ENCODE peak calls at places on chromosomes 12 and 14, in eight cellular contexts. R, A, L, I, D, H, F and Z are unnamed samples.

GRCh38 chr12:132477009-132477702 is 12.8 kb upstream of the FBRSL1 start:
- DNase-seq in R (no peak), I (peak; percentile 64), F (no peak), H (no peak), A (peak; percentile 52), L (peak; percentile 82), D (no peak), Z (no peak)

GRCh38 chr12:64051057-64051456 is 171.0 kb downstream of the KICS2 start:
- DNase-seq in H (no peak), F (no peak), I (no peak), R (no peak), A (no peak), D (no peak), L (no peak), Z (no peak)

GRCh38 chr14:74604157-74604556 is 7.9 kb downstream of the LTBP2 start:
- DNase-seq in H (no peak), F (no peak), D (no peak), A (no peak), I (no peak), R (no peak), L (no peak), Z (no peak)

GRCh38 chr12:27970981-27971489 is 1.5 kb downstream of the PTHLH start:
- DNase-seq in I (no peak), F (peak; percentile 34), R (no peak), A (no peak), D (no peak), L (no peak), H (no peak), Z (no peak)

GRCh38 chr14:54711312-54711711 is 144.4 kb downstream of the SAMD4A start:
- DNase-seq in I (no peak), R (no peak), F (no peak), H (no peak), A (no peak), L (no peak), D (no peak), Z (no peak)

GRCh38 chr12:58378038-58378437 is 436.7 kb downstream of the ATP23 start:
- DNase-seq in F (peak; percentile 87), R (no peak), L (no peak), H (no peak), A (no peak), I (no peak), D (no peak), Z (no peak)

GRCh38 chr14:44657688-44658388 is 150.8 kb upstream of the FSCB start:
- DNase-seq in L (no peak), A (no peak), I (no peak), H (no peak), D (no peak), R (no peak), F (peak; percentile 67), Z (no peak)

GRCh38 chr12:66345212-66345611 is 42.9 kb downstream of the HELB start:
- DNase-seq in D (no peak), L (no peak), F (no peak), I (no peak), H (no peak), A (no peak), R (no peak), Z (no peak)

GRCh38 chr12:47442310-47442709 is 263.5 kb downstream of the RPAP3 start:
- DNase-seq in A (no peak), F (no peak), I (no peak), R (no peak), D (no peak), L (no peak), H (no peak), Z (no peak)

GRCh38 chr14:100476012-100476822 is 111.0 kb downstream of the BEGAIN start:
- DNase-seq in A (no peak), F (peak; percentile 51), D (peak; percentile 66), L (no peak), H (peak; percentile 71), R (peak; percentile 76), I (no peak), Z (no peak)

GRCh38 chr12:65232490-65233077 is 45.9 kb upstream of the MSRB3 start:
- DNase-seq in F (peak; percentile 53), I (no peak), A (peak; percentile 8), H (no peak), R (peak; percentile 9), D (no peak), L (no peak), Z (no peak)

GRCh38 chr12:57479376-57480115 is at the start of gene ARHGAP9:
- DNase-seq in R (no peak), D (peak; percentile 82), I (no peak), A (peak; percentile 65), F (no peak), H (no peak), L (peak; percentile 34), Z (no peak)

GRCh38 chr12:108837239-108837638 is 20.1 kb downstream of the SSH1 start:
- DNase-seq in L (no peak), R (no peak), A (no peak), D (no peak), F (no peak), I (no peak), H (no peak), Z (no peak)

GRCh38 chr14:105840266-105841021 is 314.1 kb downstream of the TMEM121 start:
- DNase-seq in D (no peak), R (no peak), I (peak; percentile 47), A (no peak), F (no peak), L (no peak), H (no peak), Z (no peak)

GRCh38 chr12:15289192-15289591 is 33.1 kb upstream of the PTPRO start:
- DNase-seq in D (no peak), R (no peak), F (no peak), I (no peak), H (no peak), A (no peak), L (peak; percentile 17), Z (no peak)

GRCh38 chr12:68675098-68675842 is 11.5 kb upstream of the NUP107 start:
- DNase-seq in R (no peak), L (no peak), D (peak; percentile 90), H (no peak), A (no peak), F (no peak), I (peak; percentile 76), Z (no peak)

GRCh38 chr12:65430571-65431306 is 152.3 kb downstream of the MSRB3 start:
- DNase-seq in F (peak; percentile 84), R (no peak), I (no peak), L (no peak), D (no peak), H (peak; percentile 26), A (no peak), Z (no peak)

GRCh38 chr12:131355688-131356245 is 355.1 kb upstream of the SFSWAP start:
- DNase-seq in I (no peak), L (no peak), H (no peak), A (no peak), D (no peak), R (no peak), F (no peak), Z (no peak)

DNA sequence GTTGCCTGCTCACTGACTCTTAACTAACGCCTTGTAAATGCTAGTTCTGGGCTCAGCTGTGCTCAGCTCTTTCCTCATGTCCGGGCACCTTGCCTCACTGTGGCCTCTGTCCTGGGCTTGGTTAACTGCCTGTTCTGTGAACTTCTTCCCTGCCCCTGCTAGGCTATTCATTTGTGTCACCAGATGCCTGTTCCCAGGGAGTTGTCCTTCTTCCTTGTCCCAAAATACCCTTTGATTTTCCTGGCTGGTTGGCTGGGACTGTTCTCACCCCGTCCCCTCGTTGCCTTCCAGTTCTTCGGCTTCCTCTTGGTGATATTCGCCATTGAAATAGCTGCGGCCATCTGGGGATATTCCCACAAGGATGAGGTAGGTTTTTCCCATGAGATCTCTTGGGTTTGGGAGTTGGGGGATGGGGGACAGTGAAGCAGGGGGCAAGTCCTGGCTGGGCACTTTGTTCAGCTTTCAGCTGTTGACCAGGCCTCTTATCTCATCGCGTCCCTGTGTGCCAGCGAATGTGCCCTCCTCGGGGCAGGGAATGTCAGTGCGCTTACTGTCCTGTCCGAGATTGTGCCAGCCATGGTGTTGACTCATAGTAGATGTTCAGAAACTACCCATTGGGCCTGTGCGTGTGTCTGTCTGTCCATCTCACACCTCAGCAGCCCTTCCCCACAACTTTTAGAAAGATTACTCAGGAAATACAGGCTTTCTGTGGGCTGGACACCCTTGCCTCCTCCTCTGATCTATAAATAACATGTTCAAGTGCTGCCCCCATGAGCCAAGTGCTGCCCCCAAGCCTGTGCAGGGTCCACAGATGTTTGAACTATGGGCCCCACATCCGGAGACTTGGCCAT is 33.1 kb downstream of the CD9 start:
- DNase-seq in R (no peak), I (peak; percentile 77), H (no peak), D (peak; percentile 82), L (peak; percentile 79), A (no peak), F (no peak), Z (no peak)
- TF ChIP-seq CTCF in R (no peak), I (no peak), H (no peak), D (no peak), L (no peak), A (no peak), F (no peak), Z (peak; percentile 13)

GRCh38 chr12:62914443-62914909 is 20.5 kb downstream of the PPM1H start:
- DNase-seq in F (no peak), A (no peak), L (peak; percentile 62), D (no peak), I (no peak), R (no peak), H (no peak), Z (no peak)
- TF ChIP-seq CTCF in F (no peak), A (no peak), L (no peak), D (no peak), I (no peak), R (no peak), H (no peak), Z (no peak)

DNA sequence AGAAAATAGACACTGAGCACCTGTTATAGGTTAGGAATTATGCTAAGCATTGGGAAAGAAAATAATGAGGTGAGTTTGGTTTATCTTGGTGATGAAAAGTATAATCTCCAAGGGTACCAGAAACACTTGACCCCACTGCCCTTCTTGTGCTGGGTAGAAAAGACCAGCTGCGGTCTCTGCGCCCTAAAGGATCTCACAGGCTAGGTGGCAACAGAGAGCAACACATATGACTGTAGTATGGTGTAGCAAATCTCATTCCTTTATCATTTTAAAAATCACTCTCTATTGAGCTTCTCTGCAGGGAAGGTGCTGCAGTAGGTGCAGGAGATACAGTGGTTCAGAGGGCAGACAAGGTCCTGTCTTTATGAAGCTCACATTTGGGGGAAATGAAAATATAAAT is 26.1 kb downstream of the NRXN3 start:
- DNase-seq in A (no peak), R (no peak), D (no peak), H (no peak), L (no peak), I (no peak), F (no peak), Z (no peak)
- TF ChIP-seq CTCF in A (no peak), R (no peak), D (no peak), H (no peak), L (no peak), I (no peak), F (no peak), Z (no peak)

DNA sequence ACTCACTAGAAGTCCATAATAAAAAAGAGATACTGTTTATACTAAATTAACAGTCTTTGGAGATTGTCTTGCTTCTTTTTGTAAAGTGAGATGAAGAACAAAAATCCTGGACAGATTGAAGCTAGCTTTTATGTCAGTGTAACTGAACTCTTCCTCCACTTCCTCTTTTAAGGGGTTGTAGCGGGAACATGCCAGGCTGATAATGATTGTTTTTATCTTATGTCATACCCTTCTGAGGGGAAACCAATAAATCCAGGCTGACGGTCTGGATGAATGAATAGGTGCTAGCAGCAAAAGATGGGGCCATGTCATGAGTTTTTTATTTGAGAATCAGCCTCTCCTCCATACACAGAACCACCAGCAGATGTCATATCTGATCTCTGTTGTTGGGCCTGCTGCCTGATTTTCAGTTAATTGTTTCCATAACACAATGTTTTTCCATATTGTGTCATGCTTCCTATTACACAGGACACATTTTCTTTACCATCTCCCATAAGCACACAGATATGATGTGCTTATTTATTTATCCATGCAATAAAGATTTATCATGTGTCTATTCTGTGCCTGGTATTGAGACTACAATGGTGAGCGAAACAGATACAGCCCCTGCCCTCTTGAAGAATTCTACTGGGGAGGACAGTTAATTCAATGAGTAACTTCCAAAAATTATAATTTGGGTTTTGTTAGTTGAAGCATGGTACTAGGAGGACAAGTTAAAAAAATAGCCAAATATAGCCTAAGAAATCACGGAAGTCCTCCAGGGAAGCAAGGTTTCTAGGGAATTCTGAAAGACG is 33.5 kb upstream of the CRY1 start:
- DNase-seq in I (no peak), L (no peak), R (no peak), D (no peak), H (no peak), F (peak; percentile 47), A (no peak), Z (no peak)
- TF ChIP-seq CTCF in I (no peak), L (no peak), R (peak; percentile 36), D (no peak), H (no peak), F (peak; percentile 53), A (peak; percentile 5), Z (peak; percentile 35)